ENCODE peak calls at places on chromosomes 4 and X, in eight cellular contexts. E is IMR-90, R is suprapubic skin, A is GM12878, G is HCT116, N is A549, U is transverse colon, H is right lobe of liver. Y is an unnamed sample.

GRCh38 chr4:1780435-1780834 is 12.7 kb upstream of the FGFR3 start:
- DNase-seq in H (no peak), R (no peak), G (no peak), N (no peak), E (no peak), A (no peak), U (no peak), Y (no peak)

GRCh38 chrX:41824551-41824950 is 98.8 kb downstream of the CASK start:
- DNase-seq in U (no peak), R (no peak), A (no peak), E (peak; percentile 71), N (no peak), G (peak; percentile 51), H (no peak), Y (peak; percentile 17)

GRCh38 chr4:156999175-156999517 is 27.5 kb upstream of the PDGFC start:
- DNase-seq in R (no peak), E (peak; percentile 97), A (no peak), N (peak; percentile 27), H (peak; percentile 45), G (peak; percentile 87), U (peak; percentile 10), Y (peak; percentile 80)

GRCh38 chr4:11529625-11530201 is 101.0 kb upstream of the HS3ST1 start:
- DNase-seq in R (no peak), N (no peak), A (no peak), H (no peak), G (no peak), U (no peak), E (peak; percentile 89), Y (no peak)

GRCh38 chr4:69823481-69824186 is 36.3 kb downstream of the SULT1E1 start:
- DNase-seq in E (peak; percentile 6), H (peak; percentile 82), R (no peak), A (no peak), G (peak; percentile 18), U (peak; percentile 83), N (no peak), Y (no peak)

GRCh38 chr4:150867148-150867547 is 147.9 kb downstream of the LRBA start:
- DNase-seq in R (no peak), G (peak; percentile 73), N (peak; percentile 58), U (no peak), A (peak; percentile 41), H (no peak), E (peak; percentile 81), Y (peak; percentile 32)

GRCh38 chrX:24113161-24113560 is 36.4 kb upstream of the ZFX start:
- DNase-seq in E (peak; percentile 76), U (no peak), R (no peak), N (no peak), G (no peak), A (no peak), H (no peak), Y (no peak)

GRCh38 chrX:119887721-119888425 is 7.8 kb upstream of the AKAP14 start:
- DNase-seq in E (peak; percentile 30), G (peak; percentile 44), A (no peak), H (peak; percentile 51), R (peak; percentile 78), N (peak; percentile 78), U (peak; percentile 73), Y (peak; percentile 41)

GRCh38 chr4:160848901-160849735 is 1314.7 kb downstream of the FSTL5 start:
- DNase-seq in H (no peak), G (no peak), A (no peak), R (no peak), N (no peak), U (no peak), E (no peak), Y (no peak)

GRCh38 chrX:154607370-154607769 is 11.7 kb downstream of the CTAG1B start:
- DNase-seq in R (no peak), H (peak; percentile 69), U (no peak), N (no peak), A (no peak), E (no peak), G (no peak), Y (no peak)

GRCh38 chr4:171022698-171023378 is 790.4 kb upstream of the GALNTL6 start:
- DNase-seq in E (no peak), R (no peak), N (no peak), H (no peak), U (no peak), A (no peak), G (no peak), Y (no peak)

GRCh38 chr4:61630548-61630947 is 430.4 kb downstream of the ADGRL3 start:
- DNase-seq in U (no peak), R (no peak), N (no peak), H (no peak), A (no peak), E (peak; percentile 15), G (no peak), Y (no peak)
- TF ChIP-seq CTCF in U (no peak), R (no peak), N (no peak), H (no peak), A (no peak), E (no peak), G (no peak), Y (no peak)

DNA sequence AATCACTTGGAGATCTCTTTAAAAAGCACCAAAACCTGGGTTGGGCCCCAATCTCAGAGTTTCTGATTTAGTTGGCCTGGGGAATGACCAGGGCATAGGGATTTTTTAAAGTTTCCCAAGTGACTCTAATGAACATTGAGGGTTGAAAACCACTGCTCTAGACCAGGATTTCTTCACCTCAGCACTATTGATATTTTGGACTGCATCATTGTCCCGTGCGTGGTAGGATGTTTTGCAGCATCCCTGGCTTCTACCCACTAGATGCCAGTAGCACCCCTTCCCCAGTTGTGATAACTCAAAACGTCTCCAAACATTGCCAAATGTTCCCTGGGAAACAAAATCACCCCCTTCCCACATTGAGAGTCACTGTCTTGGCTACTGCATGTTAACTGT is 61.8 kb downstream of the ATXN3L start:
- DNase-seq in N (no peak), A (no peak), E (no peak), R (no peak), G (no peak), U (no peak), H (no peak), Y (no peak)
- TF ChIP-seq POLR2A in N (no peak), A (no peak), E (no peak), R (no peak), G (no peak), U (no peak), H (no peak), Y (no peak)

GRCh38 chr4:77197361-77197760 is 40.4 kb downstream of the CCNG2 start:
- DNase-seq in E (no peak), N (no peak), A (no peak), H (no peak), U (no peak), R (no peak), G (no peak), Y (no peak)
- H3K4me1 ChIP-seq in E (no peaks in the 10 kb centered on the region), N (no peaks in the 10 kb centered on the region), A (peaks cover 37% of the 10 kb centered on the region), H (no peaks in the 10 kb centered on the region), U (no peaks in the 10 kb centered on the region), R (peaks cover under 1% of the 10 kb centered on the region), G (peaks cover 4% of the 10 kb centered on the region), Y (no peaks in the 10 kb centered on the region)

GRCh38 chr4:68375667-68376559 is 26.0 kb upstream of the YTHDC1 start:
- DNase-seq in H (peak; percentile 47), U (peak; percentile 28), N (peak; percentile 46), G (peak; percentile 81), E (peak; percentile 64), R (no peak), A (no peak), Y (peak; percentile 58)
- TF ChIP-seq CTCF in H (peak; percentile 85), U (peak; percentile 68), N (peak; percentile 75), G (peak; percentile 98), E (peak; percentile 96), R (peak; percentile 62), A (peak; percentile 97), Y (peak; percentile 79)

GRCh38 chrX:107714196-107714811 is 61.3 kb downstream of the TSC22D3 start:
- DNase-seq in R (no peak), G (no peak), A (no peak), H (peak; percentile 50), N (no peak), U (peak; percentile 16), E (no peak), Y (no peak)

GRCh38 chrX:107710617-107711391 is 64.8 kb downstream of the TSC22D3 start:
- DNase-seq in G (peak; percentile 33), R (no peak), N (peak; percentile 76), U (peak; percentile 49), H (no peak), E (peak; percentile 93), A (peak; percentile 87), Y (no peak)

GRCh38 chrX:107711521-107712041 is 64.0 kb downstream of the TSC22D3 start:
- DNase-seq in N (no peak), G (no peak), H (peak; percentile 15), E (no peak), A (no peak), R (no peak), U (no peak), Y (no peak)

GRCh38 chrX:107713205-107714195 is 62.1 kb downstream of the TSC22D3 start:
- DNase-seq in N (no peak), A (no peak), U (peak; percentile 19), H (peak; percentile 17), R (no peak), E (no peak), G (no peak), Y (peak; percentile 34)

DNA sequence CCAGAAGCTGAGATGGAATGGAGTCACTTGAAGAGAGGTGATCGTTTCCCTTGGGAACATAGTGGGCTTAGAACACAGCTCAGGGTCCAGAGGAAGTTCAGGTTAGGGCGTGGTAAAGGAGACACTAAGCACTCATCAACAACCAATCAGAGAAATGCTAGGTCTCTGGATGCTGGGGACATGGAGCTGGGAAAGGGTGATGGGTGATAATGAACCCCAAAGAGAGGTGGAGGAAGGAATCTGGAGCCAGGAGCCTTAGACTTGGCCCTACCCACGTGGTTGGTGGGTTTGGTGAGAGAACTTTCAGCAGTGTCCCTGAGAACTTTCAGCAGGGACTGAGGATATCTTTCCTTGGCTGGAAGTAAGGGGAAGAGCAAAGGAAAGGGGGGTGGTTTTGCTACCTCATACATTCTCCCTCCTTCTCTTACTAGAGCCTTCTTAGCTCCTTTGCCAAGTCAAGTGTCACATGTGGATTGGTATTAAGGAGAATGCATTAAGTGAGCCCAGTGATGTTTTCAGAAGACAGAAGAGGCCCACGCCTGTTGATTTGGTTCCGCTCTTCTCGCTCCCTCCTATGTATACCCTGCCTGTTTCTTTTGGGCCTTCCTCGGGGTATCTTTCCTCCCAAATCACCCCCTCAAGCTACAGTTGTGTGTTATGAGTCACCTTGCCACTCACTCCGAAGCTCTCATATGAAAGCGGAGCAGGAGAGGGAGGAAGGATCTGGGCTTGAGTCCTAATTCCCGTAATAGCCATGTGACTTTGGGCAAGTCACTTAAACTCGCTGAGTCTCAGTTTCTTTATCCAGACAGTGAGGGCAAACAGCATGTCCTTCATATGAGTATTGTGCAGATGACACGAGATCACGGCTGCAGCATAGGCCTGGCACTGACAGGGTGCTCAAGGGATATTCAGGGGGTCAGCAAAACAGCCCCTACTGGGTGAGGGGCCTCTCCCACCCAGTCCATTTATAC is 63.1 kb downstream of the TSC22D3 start:
- DNase-seq in E (peak; percentile 21), A (no peak), H (peak; percentile 55), R (no peak), N (no peak), G (no peak), U (peak; percentile 47), Y (no peak)
- TF ChIP-seq POLR2A in E (peak; percentile 73), A (no peak), H (peak; percentile 41), R (no peak), N (no peak), G (no peak), U (peak; percentile 66), Y (no peak)

Y was measured in adrenal gland.